ENCODE peak calls at places on chromosomes 4 and X, in eight cellular contexts. E is breast epithelium; L is stomach; V is neuronal stem cell; G is adipocyte; U is IMR-90; Q is Karpas-422; F is CD8-positive, alpha-beta T cell. M is an unnamed sample.

GRCh38 chr4:147247577-147247976 is 233.3 kb upstream of the EDNRA start:
- DNase-seq in E (no peak), L (no peak), V (no peak), G (no peak), U (peak; percentile 4), Q (no peak), F (no peak), M (no peak)

GRCh38 chr4:151339472-151339871 is 14.1 kb upstream of the SH3D19 start:
- DNase-seq in E (no peak), L (no peak), V (no peak), G (no peak), U (no peak), Q (no peak), F (no peak), M (no peak)

GRCh38 chrX:18748499-18748898 is 41.1 kb downstream of the PPEF1 start:
- DNase-seq in E (no peak), L (no peak), V (no peak), G (no peak), U (no peak), Q (no peak), F (no peak), M (no peak)

GRCh38 chr4:139665690-139666529 is at the start of gene MGST2:
- DNase-seq in E (peak; percentile 35), L (peak; percentile 86), V (peak; percentile 64), G (peak; percentile 65), U (peak; percentile 79), Q (peak; percentile 79), F (peak; percentile 9), M (peak; percentile 77)

GRCh38 chrX:130085551-130085986 is 24.7 kb downstream of the ELF4 start:
- DNase-seq in E (no peak), L (no peak), V (no peak), G (no peak), U (peak; percentile 16), Q (no peak), F (no peak), M (peak; percentile 2)

GRCh38 chr4:128670434-128670999 is 139.0 kb upstream of the JADE1 start:
- DNase-seq in E (no peak), L (no peak), V (no peak), G (no peak), U (no peak), Q (no peak), F (no peak), M (no peak)

GRCh38 chrX:110477593-110478228 is 119.1 kb downstream of the RTL9 start:
- DNase-seq in E (no peak), L (no peak), V (no peak), G (no peak), U (no peak), Q (no peak), F (no peak), M (no peak)

GRCh38 chrX:44733931-44734330 is 109.9 kb upstream of the DUSP21 start:
- DNase-seq in E (no peak), L (no peak), V (no peak), G (no peak), U (peak; percentile 4), Q (no peak), F (no peak), M (no peak)

GRCh38 chr4:19327364-19327763 is 924.3 kb upstream of the SLIT2 start:
- DNase-seq in E (no peak), L (no peak), V (no peak), G (peak; percentile 10), U (peak; percentile 12), Q (no peak), F (no peak), M (no peak)

GRCh38 chr4:173264960-173265281 is 69.2 kb downstream of the HMGB2 start:
- DNase-seq in E (no peak), L (no peak), V (no peak), G (no peak), U (no peak), Q (no peak), F (no peak), M (no peak)

GRCh38 chrX:50452782-50453181 is 17.8 kb downstream of the DGKK start:
- DNase-seq in E (no peak), L (no peak), V (no peak), G (no peak), U (no peak), Q (no peak), F (no peak), M (no peak)

GRCh38 chrX:121254336-121254735 is 206.9 kb downstream of the GLUD2 start:
- DNase-seq in E (no peak), L (no peak), V (no peak), G (no peak), U (no peak), Q (no peak), F (no peak), M (no peak)

GRCh38 chr4:172962564-172963353 is 205.9 kb upstream of the GALNT7 start:
- DNase-seq in E (peak; percentile 25), L (peak; percentile 68), V (no peak), G (peak; percentile 36), U (peak; percentile 96), Q (no peak), F (no peak), M (peak; percentile 72)

GRCh38 chr4:5037553-5038551 is 13.4 kb upstream of the STK32B start:
- DNase-seq in E (no peak), L (no peak), V (no peak), G (peak; percentile 97), U (peak; percentile 99), Q (no peak), F (no peak), M (no peak)

GRCh38 chrX:102712216-102712966 is at the start of gene GPRASP2:
- DNase-seq in E (peak; percentile 35), L (peak; percentile 48), V (peak; percentile 57), G (peak; percentile 55), U (no peak), Q (no peak), F (no peak), M (peak; percentile 58)

GRCh38 chr4:173415885-173416658 is 17.2 kb upstream of the SCRG1 start:
- DNase-seq in E (peak; percentile 40), L (peak; percentile 39), V (no peak), G (no peak), U (no peak), Q (no peak), F (no peak), M (no peak)

GRCh38 chrX:66013195-66013816 is 26.6 kb downstream of the VSIG4 start:
- DNase-seq in E (no peak), L (no peak), V (no peak), G (no peak), U (no peak), Q (peak; percentile 45), F (no peak), M (no peak)
- H3K4me1 ChIP-seq in E (no peaks in the 10 kb centered on the region), L (no peaks in the 10 kb centered on the region), V (no peaks in the 10 kb centered on the region), G (no peaks in the 10 kb centered on the region), U (no peaks in the 10 kb centered on the region), Q (no peaks in the 10 kb centered on the region), F (peaks cover 62% of the 10 kb centered on the region), M (no peaks in the 10 kb centered on the region)

DNA sequence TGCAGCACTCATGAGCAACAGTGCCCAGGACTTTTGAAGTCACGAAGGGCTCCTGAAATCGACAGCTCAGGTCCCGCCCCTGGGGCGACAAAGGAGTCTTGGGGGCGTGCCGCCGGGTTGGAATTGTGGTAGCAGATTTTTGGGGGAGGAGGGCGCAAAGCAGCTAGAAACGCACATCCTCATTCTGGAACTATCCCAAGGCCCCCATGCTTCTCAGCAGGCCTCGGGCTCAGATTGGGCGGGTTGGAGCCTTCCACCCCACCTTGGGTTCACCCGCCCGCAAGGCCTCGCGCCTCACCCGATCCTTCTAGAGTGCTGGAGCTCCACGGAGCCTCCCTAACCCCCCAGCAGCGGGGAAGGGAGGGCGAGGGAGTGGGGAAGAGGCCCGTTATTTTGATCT is 85.6 kb downstream of the HPRT1 start:
- DNase-seq in E (no peak), L (no peak), V (no peak), G (no peak), U (no peak), Q (no peak), F (no peak), M (no peak)
- H3K4me3 ChIP-seq in E (no peak overlapping the region), L (no peak overlapping the region), V (no peak overlapping the region), G (no peak overlapping the region), U (no peak overlapping the region), Q (no peak overlapping the region), F (no peak overlapping the region), M (no peak overlapping the region)

DNA sequence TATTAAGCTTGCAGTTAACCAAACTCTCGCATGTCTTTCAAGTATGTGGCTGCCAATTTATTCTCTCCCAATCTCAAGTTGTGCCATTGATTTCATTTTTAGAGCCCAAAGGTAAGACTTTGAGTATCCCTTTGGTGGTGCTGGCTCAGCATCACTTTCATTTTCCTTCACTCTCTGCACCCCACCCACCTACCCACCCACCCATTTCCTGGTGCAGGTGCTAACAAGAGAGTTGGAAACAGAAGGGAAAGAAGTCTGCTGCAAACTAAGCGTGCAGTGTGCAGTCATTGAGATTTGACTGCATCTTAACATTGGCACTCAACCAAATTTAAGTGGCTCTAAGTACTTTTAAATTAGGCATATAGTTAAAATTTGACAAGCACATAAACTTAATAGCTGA is 184.4 kb downstream of the KDR start:
- DNase-seq in E (no peak), L (no peak), V (no peak), G (no peak), U (no peak), Q (no peak), F (no peak), M (no peak)
- H3K4me1 ChIP-seq in E (no peaks in the 10 kb centered on the region), L (no peaks in the 10 kb centered on the region), V (no peaks in the 10 kb centered on the region), G (no peaks in the 10 kb centered on the region), U (no peaks in the 10 kb centered on the region), Q (peaks cover 3% of the 10 kb centered on the region), F (peaks cover 40% of the 10 kb centered on the region), M (no peaks in the 10 kb centered on the region)

GRCh38 chr4:123397276-123398150 is 918 bp downstream of the SPRY1 start:
- DNase-seq in E (no peak), L (peak; percentile 62), V (peak; percentile 71), G (peak; percentile 74), U (peak; percentile 36), Q (no peak), F (peak; percentile 3), M (peak; percentile 67)

GRCh38 chr4:123398803-123399637 is 2.4 kb downstream of the SPRY1 start:
- DNase-seq in E (peak; percentile 58), L (peak; percentile 60), V (peak; percentile 48), G (peak; percentile 81), U (peak; percentile 73), Q (no peak), F (peak; percentile 7), M (peak; percentile 63)

GRCh38 chr4:123399638-123400358 is 3.2 kb downstream of the SPRY1 start:
- DNase-seq in E (no peak), L (no peak), V (no peak), G (peak; percentile 54), U (no peak), Q (no peak), F (no peak), M (no peak)

GRCh38 chr4:123396294-123397275 is at the start of gene SPRY1:
- DNase-seq in E (peak; percentile 92), L (peak; percentile 91), V (peak; percentile 85), G (peak; percentile 96), U (peak; percentile 88), Q (no peak), F (peak; percentile 55), M (peak; percentile 95)

DNA sequence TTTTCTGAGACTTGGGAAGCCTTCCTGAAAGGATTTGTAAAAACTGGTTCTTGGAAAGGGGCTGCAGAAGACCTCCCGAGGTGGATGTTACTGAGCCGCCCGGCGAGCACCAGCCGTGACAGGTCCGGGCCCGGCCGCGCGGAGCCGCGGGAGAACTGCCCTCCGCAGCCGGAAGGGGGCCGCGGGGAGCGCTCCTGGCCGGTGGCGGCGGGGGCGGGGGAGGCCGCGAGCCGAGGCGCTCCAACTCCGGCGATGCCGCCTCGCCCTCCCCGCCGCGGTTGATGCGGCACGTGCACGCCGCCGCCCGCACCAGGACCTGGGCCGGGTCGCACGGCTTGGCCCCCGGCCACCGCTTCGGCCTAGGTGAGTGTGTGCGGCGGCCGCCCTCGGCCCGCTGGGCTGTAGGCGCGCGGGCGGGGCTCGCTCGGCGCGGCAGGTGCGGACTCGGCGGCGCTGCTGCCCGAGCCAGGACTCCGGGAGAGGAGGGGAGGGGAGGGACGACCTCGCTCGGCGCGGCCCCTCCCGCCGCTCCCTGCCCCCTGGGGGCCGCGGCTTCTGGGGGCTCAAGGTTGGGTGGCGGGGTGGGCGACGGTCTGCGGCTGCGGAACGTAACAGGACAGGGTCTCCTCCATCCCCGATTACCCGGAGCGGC is 1.7 kb downstream of the SPRY1 start:
- DNase-seq in E (peak; percentile 49), L (peak; percentile 82), V (peak; percentile 54), G (peak; percentile 78), U (peak; percentile 62), Q (no peak), F (peak; percentile 42), M (peak; percentile 76)
- H3K4me3 ChIP-seq in E (peak overlapping the region; percentile 82), L (peak overlapping the region; percentile 78), V (peak overlapping the region; percentile 81), G (peak overlapping the region; percentile 94), U (peak overlapping the region; percentile 60), Q (peak overlapping the region; percentile 51), F (peak overlapping the region; percentile 54), M (peak overlapping the region; percentile 64)